ENCODE peak calls at places on chromosomes 11 and 22, in seven cellular contexts. One of them, this sample, is unnamed.

GRCh38 chr11:43988040-43988793 is 45.8 kb downstream of the C11orf96 start:
- DNase-seq in H1: no peak
- DNase-seq in H9: no peak
- DNase-seq in neuronal stem cell: no peak
- DNase-seq in mesenchymal stem cell: peak; percentile 48
- DNase-seq in mesendoderm: peak; percentile 80
- DNase-seq in trophoblast cell: no peak
- DNase-seq in this sample: peak; percentile 59

GRCh38 chr11:133948711-133949110 is 8.1 kb downstream of the IGSF9B start:
- DNase-seq in H1: no peak
- DNase-seq in H9: no peak
- DNase-seq in neuronal stem cell: no peak
- DNase-seq in mesenchymal stem cell: no peak
- DNase-seq in mesendoderm: no peak
- DNase-seq in trophoblast cell: no peak
- DNase-seq in this sample: no peak

GRCh38 chr11:27296406-27296994 is 66.5 kb downstream of the CCDC34 start:
- DNase-seq in H1: no peak
- DNase-seq in H9: no peak
- DNase-seq in neuronal stem cell: no peak
- DNase-seq in mesenchymal stem cell: peak; percentile 55
- DNase-seq in mesendoderm: peak; percentile 74
- DNase-seq in trophoblast cell: peak; percentile 78
- DNase-seq in this sample: peak; percentile 70

GRCh38 chr11:35014352-35014751 is 97.9 kb downstream of the PDHX start:
- DNase-seq in H1: no peak
- DNase-seq in H9: no peak
- DNase-seq in neuronal stem cell: no peak
- DNase-seq in mesenchymal stem cell: peak; percentile 89
- DNase-seq in mesendoderm: no peak
- DNase-seq in trophoblast cell: peak; percentile 74
- DNase-seq in this sample: peak; percentile 95

GRCh38 chr11:2534131-2534956 is 89.5 kb downstream of the KCNQ1 start:
- DNase-seq in H1: peak; percentile 56
- DNase-seq in H9: peak; percentile 67
- DNase-seq in neuronal stem cell: no peak
- DNase-seq in mesenchymal stem cell: peak; percentile 9
- DNase-seq in mesendoderm: no peak
- DNase-seq in trophoblast cell: peak; percentile 99
- DNase-seq in this sample: no peak

GRCh38 chr11:131279685-131280084 is 90.7 kb upstream of the NTM start:
- DNase-seq in H1: no peak
- DNase-seq in H9: no peak
- DNase-seq in neuronal stem cell: no peak
- DNase-seq in mesenchymal stem cell: no peak
- DNase-seq in mesendoderm: no peak
- DNase-seq in trophoblast cell: no peak
- DNase-seq in this sample: no peak

GRCh38 chr22:50146440-50147228 is 23.9 kb upstream of the PANX2 start:
- DNase-seq in H1: no peak
- DNase-seq in H9: no peak
- DNase-seq in neuronal stem cell: no peak
- DNase-seq in mesenchymal stem cell: no peak
- DNase-seq in mesendoderm: peak; percentile 25
- DNase-seq in trophoblast cell: peak; percentile 61
- DNase-seq in this sample: peak; percentile 71

GRCh38 chr11:46363031-46363407 is 15.8 kb downstream of the DGKZ start:
- DNase-seq in H1: no peak
- DNase-seq in H9: no peak
- DNase-seq in neuronal stem cell: no peak
- DNase-seq in mesenchymal stem cell: peak; percentile 91
- DNase-seq in mesendoderm: peak; percentile 84
- DNase-seq in trophoblast cell: peak; percentile 58
- DNase-seq in this sample: peak; percentile 67

GRCh38 chr11:16788141-16789060 is 50.0 kb downstream of the C11orf58 start:
- DNase-seq in H1: peak; percentile 94
- DNase-seq in H9: peak; percentile 83
- DNase-seq in neuronal stem cell: peak; percentile 74
- DNase-seq in mesenchymal stem cell: peak; percentile 64
- DNase-seq in mesendoderm: peak; percentile 81
- DNase-seq in trophoblast cell: peak; percentile 79
- DNase-seq in this sample: peak; percentile 71

GRCh38 chr11:79807506-79807905 is 366.7 kb upstream of the TENM4 start:
- DNase-seq in H1: no peak
- DNase-seq in H9: no peak
- DNase-seq in neuronal stem cell: no peak
- DNase-seq in mesenchymal stem cell: no peak
- DNase-seq in mesendoderm: no peak
- DNase-seq in trophoblast cell: no peak
- DNase-seq in this sample: no peak

GRCh38 chr22:17772963-17773605 is 1.2 kb downstream of the BID start:
- DNase-seq in H1: no peak
- DNase-seq in H9: no peak
- DNase-seq in neuronal stem cell: no peak
- DNase-seq in mesenchymal stem cell: peak; percentile 27
- DNase-seq in mesendoderm: no peak
- DNase-seq in trophoblast cell: no peak
- DNase-seq in this sample: peak; percentile 56

GRCh38 chr22:32202539-32203180 is 2.2 kb downstream of the RFPL2 start:
- DNase-seq in H1: peak; percentile 59
- DNase-seq in H9: peak; percentile 73
- DNase-seq in neuronal stem cell: peak; percentile 37
- DNase-seq in mesenchymal stem cell: peak; percentile 14
- DNase-seq in mesendoderm: peak; percentile 80
- DNase-seq in trophoblast cell: peak; percentile 56
- DNase-seq in this sample: peak; percentile 22

GRCh38 chr11:67022341-67022933 is 497 bp upstream of the SYT12 start:
- DNase-seq in H1: no peak
- DNase-seq in H9: no peak
- DNase-seq in neuronal stem cell: no peak
- DNase-seq in mesenchymal stem cell: no peak
- DNase-seq in mesendoderm: no peak
- DNase-seq in trophoblast cell: peak; percentile 34
- DNase-seq in this sample: peak; percentile 52

GRCh38 chr11:32435511-32435946 is at the start of gene WT1:
- DNase-seq in H1: peak; percentile 84
- DNase-seq in H9: peak; percentile 82
- DNase-seq in neuronal stem cell: no peak
- DNase-seq in mesenchymal stem cell: no peak
- DNase-seq in mesendoderm: peak; percentile 68
- DNase-seq in trophoblast cell: no peak
- DNase-seq in this sample: no peak

GRCh38 chr11:35173011-35173511 is 34.1 kb downstream of the CD44 start:
- DNase-seq in H1: no peak
- DNase-seq in H9: no peak
- DNase-seq in neuronal stem cell: no peak
- DNase-seq in mesenchymal stem cell: peak; percentile 69
- DNase-seq in mesendoderm: no peak
- DNase-seq in trophoblast cell: peak; percentile 35
- DNase-seq in this sample: peak; percentile 42

GRCh38 chr22:48235744-48236143 is 1473.3 kb downstream of the TBC1D22A start:
- DNase-seq in H1: peak; percentile 4
- DNase-seq in H9: no peak
- DNase-seq in neuronal stem cell: no peak
- DNase-seq in mesenchymal stem cell: no peak
- DNase-seq in mesendoderm: no peak
- DNase-seq in trophoblast cell: no peak
- DNase-seq in this sample: no peak

GRCh38 chr11:9740202-9740881 is 76.5 kb downstream of the SWAP70 start:
- DNase-seq in H1: no peak
- DNase-seq in H9: no peak
- DNase-seq in neuronal stem cell: no peak
- DNase-seq in mesenchymal stem cell: no peak
- DNase-seq in mesendoderm: no peak
- DNase-seq in trophoblast cell: peak; percentile 98
- DNase-seq in this sample: no peak

GRCh38 chr11:12677131-12677530 is 2.9 kb downstream of the TEAD1 start:
- DNase-seq in H1: no peak
- DNase-seq in H9: no peak
- DNase-seq in neuronal stem cell: no peak
- DNase-seq in mesenchymal stem cell: peak; percentile 53
- DNase-seq in mesendoderm: peak; percentile 79
- DNase-seq in trophoblast cell: no peak
- DNase-seq in this sample: no peak

GRCh38 chr11:111469200-111469599 is 43.0 kb downstream of the BTG4 start:
- DNase-seq in H1: no peak
- DNase-seq in H9: no peak
- DNase-seq in neuronal stem cell: no peak
- DNase-seq in mesenchymal stem cell: peak; percentile 15
- DNase-seq in mesendoderm: no peak
- DNase-seq in trophoblast cell: peak; percentile 60
- DNase-seq in this sample: peak; percentile 45

GRCh38 chr11:115645631-115646271 is 141.5 kb upstream of the CADM1 start:
- DNase-seq in H1: peak; percentile 94
- DNase-seq in H9: peak; percentile 88
- DNase-seq in neuronal stem cell: peak; percentile 76
- DNase-seq in mesenchymal stem cell: peak; percentile 15
- DNase-seq in mesendoderm: peak; percentile 93
- DNase-seq in trophoblast cell: no peak
- DNase-seq in this sample: no peak

GRCh38 chr11:106691807-106692365 is 326.4 kb downstream of the GUCY1A2 start:
- DNase-seq in H1: no peak
- DNase-seq in H9: no peak
- DNase-seq in neuronal stem cell: no peak
- DNase-seq in mesenchymal stem cell: peak; percentile 36
- DNase-seq in mesendoderm: no peak
- DNase-seq in trophoblast cell: no peak
- DNase-seq in this sample: peak; percentile 77

GRCh38 chr11:77723024-77723423 is 85.4 kb upstream of the CLNS1A start:
- DNase-seq in H1: no peak
- DNase-seq in H9: no peak
- DNase-seq in neuronal stem cell: no peak
- DNase-seq in mesenchymal stem cell: no peak
- DNase-seq in mesendoderm: no peak
- DNase-seq in trophoblast cell: no peak
- DNase-seq in this sample: no peak

GRCh38 chr11:81700061-81700460 is 1033.6 kb downstream of the FAM181B start:
- DNase-seq in H1: no peak
- DNase-seq in H9: no peak
- DNase-seq in neuronal stem cell: no peak
- DNase-seq in mesenchymal stem cell: no peak
- DNase-seq in mesendoderm: no peak
- DNase-seq in trophoblast cell: peak; percentile 52
- DNase-seq in this sample: no peak

GRCh38 chr22:20118572-20119020 is 1.6 kb upstream of the TRMT2A start:
- DNase-seq in H1: no peak
- DNase-seq in H9: no peak
- DNase-seq in neuronal stem cell: no peak
- DNase-seq in mesenchymal stem cell: no peak
- DNase-seq in mesendoderm: no peak
- DNase-seq in trophoblast cell: no peak
- DNase-seq in this sample: no peak

GRCh38 chr11:34601085-34601444 is 19.8 kb upstream of the EHF start:
- DNase-seq in H1: no peak
- DNase-seq in H9: no peak
- DNase-seq in neuronal stem cell: no peak
- DNase-seq in mesenchymal stem cell: peak; percentile 10
- DNase-seq in mesendoderm: peak; percentile 34
- DNase-seq in trophoblast cell: no peak
- DNase-seq in this sample: peak; percentile 61

GRCh38 chr22:48321986-48322545 is 1505.6 kb downstream of the BRD1 start:
- DNase-seq in H1: no peak
- DNase-seq in H9: no peak
- DNase-seq in neuronal stem cell: no peak
- DNase-seq in mesenchymal stem cell: no peak
- DNase-seq in mesendoderm: no peak
- DNase-seq in trophoblast cell: no peak
- DNase-seq in this sample: no peak

GRCh38 chr11:21785351-21785750 is 407.5 kb upstream of the ANO5 start:
- DNase-seq in H1: no peak
- DNase-seq in H9: no peak
- DNase-seq in neuronal stem cell: no peak
- DNase-seq in mesenchymal stem cell: no peak
- DNase-seq in mesendoderm: no peak
- DNase-seq in trophoblast cell: no peak
- DNase-seq in this sample: no peak
- H2AK5ac ChIP-seq in H1: no peak overlapping the region
- H2AK5ac ChIP-seq in H9: no peak overlapping the region
- H2AK5ac ChIP-seq in neuronal stem cell: no peak overlapping the region
- H2AK5ac ChIP-seq in mesenchymal stem cell: no peak overlapping the region
- H2AK5ac ChIP-seq in mesendoderm: no peak overlapping the region
- H2AK5ac ChIP-seq in trophoblast cell: no peak overlapping the region
- H2AK5ac ChIP-seq in this sample: no peak overlapping the region

DNA sequence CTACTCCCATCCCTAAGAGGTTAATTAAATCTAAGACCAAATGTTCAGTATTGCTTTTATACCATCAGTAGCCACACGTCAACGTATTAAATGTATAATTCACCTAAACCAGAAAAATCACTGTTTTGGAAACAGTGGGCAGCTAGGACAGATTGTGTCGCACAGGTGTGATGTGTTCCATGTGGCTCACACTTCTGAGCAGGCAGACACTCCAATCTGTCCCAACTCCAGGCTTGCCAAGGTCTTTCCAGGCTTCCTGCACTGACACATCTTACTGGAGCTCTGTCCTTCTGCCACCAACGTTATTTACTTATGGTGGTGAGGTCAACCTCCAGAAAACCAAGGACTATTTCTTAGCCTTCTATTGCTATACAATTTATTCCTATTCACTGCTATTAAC is 11.4 kb downstream of the SIAE start:
- DNase-seq in H1: no peak
- DNase-seq in H9: no peak
- DNase-seq in neuronal stem cell: no peak
- DNase-seq in mesenchymal stem cell: no peak
- DNase-seq in mesendoderm: no peak
- DNase-seq in trophoblast cell: no peak
- DNase-seq in this sample: no peak
- H2AK5ac ChIP-seq in H1: no peak overlapping the region
- H2AK5ac ChIP-seq in H9: no peak overlapping the region
- H2AK5ac ChIP-seq in neuronal stem cell: no peak overlapping the region
- H2AK5ac ChIP-seq in mesenchymal stem cell: no peak overlapping the region
- H2AK5ac ChIP-seq in mesendoderm: no peak overlapping the region
- H2AK5ac ChIP-seq in trophoblast cell: no peak overlapping the region
- H2AK5ac ChIP-seq in this sample: no peak overlapping the region

GRCh38 chr11:74534216-74534615 is 40.7 kb upstream of the LIPT2 start:
- DNase-seq in H1: no peak
- DNase-seq in H9: no peak
- DNase-seq in neuronal stem cell: no peak
- DNase-seq in mesenchymal stem cell: no peak
- DNase-seq in mesendoderm: peak; percentile 80
- DNase-seq in trophoblast cell: peak; percentile 86
- DNase-seq in this sample: no peak
- H2AK5ac ChIP-seq in H1: no peak overlapping the region
- H2AK5ac ChIP-seq in H9: no peak overlapping the region
- H2AK5ac ChIP-seq in neuronal stem cell: no peak overlapping the region
- H2AK5ac ChIP-seq in mesenchymal stem cell: no peak overlapping the region
- H2AK5ac ChIP-seq in mesendoderm: no peak overlapping the region
- H2AK5ac ChIP-seq in trophoblast cell: no peak overlapping the region
- H2AK5ac ChIP-seq in this sample: no peak overlapping the region

DNA sequence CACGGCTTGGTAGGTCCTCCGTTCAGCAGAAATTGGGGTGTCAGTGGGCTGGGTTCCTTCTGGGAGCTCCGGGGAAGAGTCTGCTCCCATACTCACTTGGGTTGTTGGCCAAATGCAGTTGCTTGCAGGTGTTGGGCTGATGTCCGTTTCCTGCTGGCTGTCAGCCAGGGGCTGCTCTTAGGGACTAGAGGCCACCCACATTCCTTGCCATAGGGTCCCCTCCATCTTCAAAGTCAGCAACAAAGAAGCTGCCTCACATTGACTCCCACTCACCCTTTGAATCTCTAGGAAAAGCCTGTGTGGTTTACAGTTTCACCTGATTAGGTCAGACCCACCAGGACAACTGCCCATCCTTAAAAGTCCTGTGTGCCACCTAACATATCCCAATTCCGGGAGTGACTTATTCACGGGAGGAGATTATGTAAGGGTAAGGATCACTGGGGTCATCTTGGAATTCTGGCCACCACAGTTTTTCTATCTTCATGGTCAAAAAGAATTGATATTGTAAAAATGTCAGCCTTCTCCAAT is 43.0 kb downstream of the TPCN2 start:
- DNase-seq in H1: no peak
- DNase-seq in H9: no peak
- DNase-seq in neuronal stem cell: no peak
- DNase-seq in mesenchymal stem cell: no peak
- DNase-seq in mesendoderm: no peak
- DNase-seq in trophoblast cell: no peak
- DNase-seq in this sample: no peak
- H2AK5ac ChIP-seq in H1: no peak overlapping the region
- H2AK5ac ChIP-seq in H9: no peak overlapping the region
- H2AK5ac ChIP-seq in neuronal stem cell: no peak overlapping the region
- H2AK5ac ChIP-seq in mesenchymal stem cell: no peak overlapping the region
- H2AK5ac ChIP-seq in mesendoderm: no peak overlapping the region
- H2AK5ac ChIP-seq in trophoblast cell: no peak overlapping the region
- H2AK5ac ChIP-seq in this sample: no peak overlapping the region

This sample was measured in IMR-90.